ENCODE peak calls at places on chromosomes 12 and 14, in five cellular contexts. One of them, this sample, is unnamed.
A peak's percentile ranks its signal among the peaks of the same experiment; 100 is the strongest.

GRCh38 chr12:45273717-45274271 is 57.9 kb downstream of the ANO6 start:
- DNase-seq in K562: peak; percentile 64
- DNase-seq in HepG2: peak; percentile 45
- DNase-seq in GM12878: no peak
- DNase-seq in H1: no peak
- DNase-seq in this sample: peak; percentile 78

GRCh38 chr12:77179515-77179914 is 114.1 kb upstream of the E2F7 start:
- DNase-seq in GM12878: no peak
- DNase-seq in HepG2: no peak
- DNase-seq in K562: no peak
- DNase-seq in H1: no peak
- DNase-seq in this sample: no peak

GRCh38 chr12:110279976-110280783 is 867 bp upstream of the ATP2A2 start:
- DNase-seq in GM12878: no peak
- DNase-seq in K562: peak; percentile 70
- DNase-seq in HepG2: no peak
- DNase-seq in H1: no peak
- DNase-seq in this sample: peak; percentile 76

GRCh38 chr12:54622463-54623183 is 12.1 kb downstream of the LACRT start:
- DNase-seq in K562: no peak
- DNase-seq in GM12878: no peak
- DNase-seq in HepG2: no peak
- DNase-seq in H1: no peak
- DNase-seq in this sample: no peak

GRCh38 chr14:20144820-20145219 is 6.2 kb downstream of the OR4N5 start:
- DNase-seq in HepG2: no peak
- DNase-seq in K562: no peak
- DNase-seq in H1: no peak
- DNase-seq in GM12878: no peak
- DNase-seq in this sample: no peak

GRCh38 chr12:9673404-9674225 is 4.1 kb downstream of the CLEC2D start:
- DNase-seq in HepG2: peak; percentile 14
- DNase-seq in K562: peak; percentile 55
- DNase-seq in H1: no peak
- DNase-seq in GM12878: no peak
- DNase-seq in this sample: peak; percentile 53

GRCh38 chr14:76763362-76764041 is 2.2 kb downstream of the VASH1 start:
- DNase-seq in K562: no peak
- DNase-seq in H1: no peak
- DNase-seq in HepG2: no peak
- DNase-seq in GM12878: no peak
- DNase-seq in this sample: no peak

GRCh38 chr12:55707841-55708694 is at the start of gene ITGA7:
- DNase-seq in HepG2: no peak
- DNase-seq in GM12878: no peak
- DNase-seq in K562: peak; percentile 83
- DNase-seq in H1: peak; percentile 83
- DNase-seq in this sample: no peak

DNA sequence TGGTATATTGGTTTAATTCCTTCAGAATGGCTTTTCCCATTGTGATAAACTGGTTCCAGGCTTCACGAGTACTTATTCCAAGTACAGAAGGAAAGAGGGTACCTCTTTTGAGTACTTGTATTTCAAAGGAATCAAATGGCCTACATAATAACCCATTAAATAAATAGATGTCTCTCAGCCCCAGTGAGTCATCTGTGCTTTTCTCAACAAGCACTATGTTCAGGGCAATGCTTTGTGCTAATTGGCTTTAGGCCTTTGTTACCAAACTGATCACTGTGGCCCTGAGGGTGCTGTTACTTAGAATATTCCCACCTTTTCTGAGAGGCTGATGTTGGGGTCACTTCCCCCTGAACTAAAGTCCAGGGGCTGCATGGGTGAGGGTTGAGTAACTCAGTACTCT is 107.1 kb downstream of the LRRK2 start:
- DNase-seq in K562: no peak
- DNase-seq in GM12878: no peak
- DNase-seq in HepG2: no peak
- DNase-seq in H1: no peak
- DNase-seq in this sample: no peak
- TF ChIP-seq KDM1A in K562: no peak
- TF ChIP-seq KDM1A in GM12878: no peak
- TF ChIP-seq KDM1A in HepG2: no peak
- TF ChIP-seq KDM1A in H1: no peak
- TF ChIP-seq KDM1A in this sample: no peak

GRCh38 chr12:100229876-100230275 is 29.3 kb downstream of the ACTR6 start:
- DNase-seq in GM12878: no peak
- DNase-seq in H1: no peak
- DNase-seq in K562: no peak
- DNase-seq in HepG2: no peak
- DNase-seq in this sample: no peak

GRCh38 chr12:100234166-100234565 is 32.7 kb downstream of the DEPDC4 start:
- DNase-seq in K562: no peak
- DNase-seq in HepG2: no peak
- DNase-seq in GM12878: no peak
- DNase-seq in H1: no peak
- DNase-seq in this sample: no peak

GRCh38 chr12:100234591-100235304 is 32.1 kb downstream of the DEPDC4 start:
- DNase-seq in HepG2: peak; percentile 44
- DNase-seq in K562: peak; percentile 20
- DNase-seq in GM12878: peak; percentile 1
- DNase-seq in H1: no peak
- DNase-seq in this sample: peak; percentile 18

GRCh38 chr12:100225491-100225890 is 24.9 kb downstream of the ACTR6 start:
- DNase-seq in GM12878: no peak
- DNase-seq in H1: no peak
- DNase-seq in K562: no peak
- DNase-seq in HepG2: no peak
- DNase-seq in this sample: no peak

DNA sequence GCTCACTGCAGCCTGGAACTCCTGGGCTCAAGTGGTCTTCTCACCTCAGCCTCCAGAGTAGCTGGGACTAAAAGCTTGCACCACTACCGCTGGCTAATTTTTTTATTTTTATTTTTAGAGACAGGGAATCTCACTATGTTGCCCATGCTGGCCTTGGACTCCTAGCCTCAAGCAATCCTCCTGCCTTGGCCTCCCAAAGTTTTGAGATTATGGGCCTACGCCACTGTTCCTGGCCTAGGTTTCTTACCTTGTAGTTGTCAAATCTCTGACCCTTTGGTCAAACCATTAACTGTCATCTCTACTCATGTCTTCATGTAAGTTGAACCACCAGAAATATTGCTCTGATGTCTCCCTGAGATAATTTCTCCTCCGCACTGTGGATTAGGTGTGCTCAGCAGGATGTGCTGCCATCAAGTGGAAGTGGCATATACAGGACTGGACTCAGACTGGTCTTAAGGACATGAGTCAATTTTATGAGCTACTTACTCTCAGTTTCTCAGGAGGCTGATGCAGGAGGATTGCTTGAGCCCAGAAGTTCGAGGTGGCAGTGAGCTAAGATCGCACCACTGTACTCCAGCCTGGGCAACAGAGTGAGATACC is 28.5 kb downstream of the ACTR6 start:
- DNase-seq in H1: no peak
- DNase-seq in GM12878: peak; percentile 1
- DNase-seq in HepG2: peak; percentile 28
- DNase-seq in K562: no peak
- DNase-seq in this sample: peak; percentile 60
- TF ChIP-seq KDM1A in H1: no peak
- TF ChIP-seq KDM1A in GM12878: no peak
- TF ChIP-seq KDM1A in HepG2: no peak
- TF ChIP-seq KDM1A in K562: no peak
- TF ChIP-seq KDM1A in this sample: no peak

GRCh38 chr12:92848740-92849139 is 80.4 kb downstream of the EEA1 start:
- DNase-seq in GM12878: no peak
- DNase-seq in HepG2: no peak
- DNase-seq in K562: no peak
- DNase-seq in H1: no peak
- DNase-seq in this sample: no peak
- TF ChIP-seq KDM1A in GM12878: no peak
- TF ChIP-seq KDM1A in HepG2: no peak
- TF ChIP-seq KDM1A in K562: no peak
- TF ChIP-seq KDM1A in H1: no peak
- TF ChIP-seq KDM1A in this sample: no peak

GRCh38 chr14:68562911-68563255 is 230.0 kb downstream of the ZFP36L1 start:
- DNase-seq in H1: no peak
- DNase-seq in HepG2: no peak
- DNase-seq in GM12878: no peak
- DNase-seq in K562: no peak
- DNase-seq in this sample: no peak
- TF ChIP-seq KDM1A in H1: no peak
- TF ChIP-seq KDM1A in HepG2: no peak
- TF ChIP-seq KDM1A in GM12878: no peak
- TF ChIP-seq KDM1A in K562: no peak
- TF ChIP-seq KDM1A in this sample: no peak

GRCh38 chr14:65940056-65940735 is 527.7 kb downstream of the FUT8 start:
- DNase-seq in K562: peak; percentile 59
- DNase-seq in HepG2: peak; percentile 35
- DNase-seq in GM12878: no peak
- DNase-seq in H1: no peak
- DNase-seq in this sample: peak; percentile 41
- TF ChIP-seq KDM1A in K562: no peak
- TF ChIP-seq KDM1A in HepG2: no peak
- TF ChIP-seq KDM1A in GM12878: no peak
- TF ChIP-seq KDM1A in H1: no peak
- TF ChIP-seq KDM1A in this sample: no peak